ENCODE peak calls at places on chromosomes 11 and 22, in five cellular contexts. M is stomach, A is right lobe of liver, I is mesendoderm, X is GM23248. R is an unnamed sample.

GRCh38 chr11:29272019-29272654 is 744.7 kb downstream of the KCNA4 start:
- DNase-seq in M (no peak), A (no peak), I (peak), X (peak), R (peak)

GRCh38 chr22:24088796-24089195 is 77.7 kb downstream of the CABIN1 start:
- DNase-seq in M (no peak), A (no peak), I (peak), X (peak), R (peak)

GRCh38 chr22:49483946-49484345 is 343.7 kb downstream of the BRD1 start:
- DNase-seq in M (no peak), A (no peak), I (peak), X (no peak), R (no peak)

GRCh38 chr11:69638941-69639681 is 1.8 kb upstream of the CCND1 start:
- DNase-seq in M (peak), A (peak), I (peak), X (peak), R (peak)

GRCh38 chr22:23894710-23895598 is 771 bp downstream of the MIF start:
- DNase-seq in M (peak), A (peak), I (peak), X (peak), R (peak)

GRCh38 chr11:10441652-10442503 is 13.2 kb upstream of the AMPD3 start:
- DNase-seq in M (no peak), A (no peak), I (no peak), X (no peak), R (peak)

GRCh38 chr11:1706634-1707400 is 9.8 kb downstream of the KRTAP5-6 start:
- DNase-seq in M (no peak), A (no peak), I (no peak), X (peak), R (no peak)

GRCh38 chr11:72812604-72812967 is 1.6 kb upstream of the ATG16L2 start:
- DNase-seq in M (no peak), A (no peak), I (no peak), X (no peak), R (no peak)

GRCh38 chr22:19117111-19117512 is 5.1 kb downstream of the DGCR2 start:
- DNase-seq in M (no peak), A (no peak), I (no peak), X (no peak), R (no peak)

GRCh38 chr22:27226666-27227065 is 569.3 kb downstream of the MIAT start:
- DNase-seq in M (no peak), A (no peak), I (no peak), X (peak), R (no peak)

GRCh38 chr22:38862375-38863329 is 9.4 kb downstream of the CBX6 start:
- DNase-seq in M (no peak), A (peak), I (no peak), X (no peak), R (no peak)

GRCh38 chr11:68302256-68303054 is 9.9 kb upstream of the LRP5 start:
- DNase-seq in M (no peak), A (no peak), I (no peak), X (peak), R (peak)

GRCh38 chr22:43404673-43405385 is 7.0 kb upstream of the MPPED1 start:
- DNase-seq in M (peak), A (no peak), I (no peak), X (no peak), R (no peak)

GRCh38 chr11:12801976-12802375 is 127.8 kb downstream of the TEAD1 start:
- DNase-seq in M (no peak), A (no peak), I (no peak), X (no peak), R (no peak)

GRCh38 chr11:8168485-8169257 is at the start of gene RIC3:
- DNase-seq in M (peak), A (peak), I (peak), X (no peak), R (no peak)

GRCh38 chr11:1148752-1149180 is 9.0 kb upstream of the MUC5AC start:
- DNase-seq in M (no peak), A (no peak), I (no peak), X (no peak), R (no peak)

GRCh38 chr11:742156-742546 is 5.1 kb upstream of the TALDO1 start:
- DNase-seq in M (no peak), A (no peak), I (peak), X (no peak), R (no peak)

GRCh38 chr11:133038850-133039249 is 493.5 kb downstream of the OPCML start:
- DNase-seq in M (no peak), A (no peak), I (peak), X (peak), R (no peak)

GRCh38 chr11:122751298-122752070 is 86.8 kb upstream of the CRTAM start:
- DNase-seq in M (no peak), A (no peak), I (no peak), X (peak), R (peak)

GRCh38 chr11:124740277-124740882 is 638 bp downstream of the NRGN start:
- DNase-seq in M (no peak), A (peak), I (no peak), X (peak), R (no peak)

GRCh38 chr11:64357446-64357845 is 1.5 kb upstream of the RPS6KA4 start:
- DNase-seq in M (no peak), A (no peak), I (no peak), X (no peak), R (no peak)

GRCh38 chr11:2269601-2270321 is 627 bp downstream of the ASCL2 start:
- DNase-seq in M (peak), A (peak), I (peak), X (peak), R (peak)

GRCh38 chr22:50031189-50032091 is 18.9 kb upstream of the IL17REL start:
- DNase-seq in M (no peak), A (peak), I (no peak), X (no peak), R (no peak)

GRCh38 chr11:58739725-58740430 is 8.1 kb upstream of the GLYAT start:
- DNase-seq in M (no peak), A (no peak), I (peak), X (peak), R (peak)

GRCh38 chr11:33736148-33736809 is at the start of gene CD59:
- DNase-seq in M (peak), A (peak), I (peak), X (peak), R (peak)

GRCh38 chr22:31950226-31950625 is 5.9 kb downstream of the YWHAH start:
- DNase-seq in M (no peak), A (no peak), I (no peak), X (peak), R (no peak)

GRCh38 chr22:27531782-27532530 is 269.6 kb downstream of the MN1 start:
- DNase-seq in M (no peak), A (no peak), I (peak), X (peak), R (peak)

GRCh38 chr11:120431633-120432032 is 79.9 kb upstream of the GRIK4 start:
- DNase-seq in M (no peak), A (no peak), I (peak), X (peak), R (no peak)
- H3K4me3 ChIP-seq in M (no peak), A (no peak), I (no peak), X (peak), R (no peak)

GRCh38 chr22:46055176-46055850 is 78.4 kb upstream of the WNT7B start:
- DNase-seq in M (peak), A (peak), I (no peak), X (peak), R (peak)

GRCh38 chr22:46053563-46054090 is 76.7 kb upstream of the WNT7B start:
- DNase-seq in M (peak), A (peak), I (no peak), X (peak), R (peak)

GRCh38 chr22:46052801-46053562 is 76.0 kb upstream of the WNT7B start:
- DNase-seq in M (peak), A (peak), I (no peak), X (peak), R (peak)

GRCh38 chr22:46054878-46055158 is 77.9 kb upstream of the WNT7B start:
- DNase-seq in M (no peak), A (peak), I (no peak), X (no peak), R (peak)

GRCh38 chr22:46054091-46054877 is 77.3 kb upstream of the WNT7B start:
- DNase-seq in M (peak), A (peak), I (no peak), X (peak), R (peak)
- H3K4me3 ChIP-seq in M (peak), A (peak), I (no peak), X (peak), R (peak)

GRCh38 chr22:40609216-40609615 is 27.3 kb downstream of the MRTFA start:
- DNase-seq in M (no peak), A (no peak), I (no peak), X (peak), R (no peak)
- H3K4me3 ChIP-seq in M (no peak), A (no peak), I (no peak), X (no peak), R (no peak)

GRCh38 chr22:41369089-41369745 is 12.5 kb upstream of the TEF start:
- DNase-seq in M (no peak), A (no peak), I (no peak), X (no peak), R (no peak)
- H3K4me3 ChIP-seq in M (no peak), A (peak), I (no peak), X (no peak), R (no peak)

GRCh38 chr11:57458410-57459111 is 1.8 kb upstream of the RTN4RL2 start:
- DNase-seq in M (peak), A (peak), I (peak), X (peak), R (no peak)

GRCh38 chr11:57458060-57458409 is 2.3 kb upstream of the RTN4RL2 start:
- DNase-seq in M (no peak), A (peak), I (peak), X (peak), R (no peak)

GRCh38 chr11:57460017-57460755 is at the start of gene RTN4RL2:
- DNase-seq in M (no peak), A (peak), I (peak), X (peak), R (peak)

GRCh38 chr11:57460756-57461749 is 725 bp downstream of the RTN4RL2 start:
- DNase-seq in M (no peak), A (no peak), I (peak), X (no peak), R (no peak)

DNA sequence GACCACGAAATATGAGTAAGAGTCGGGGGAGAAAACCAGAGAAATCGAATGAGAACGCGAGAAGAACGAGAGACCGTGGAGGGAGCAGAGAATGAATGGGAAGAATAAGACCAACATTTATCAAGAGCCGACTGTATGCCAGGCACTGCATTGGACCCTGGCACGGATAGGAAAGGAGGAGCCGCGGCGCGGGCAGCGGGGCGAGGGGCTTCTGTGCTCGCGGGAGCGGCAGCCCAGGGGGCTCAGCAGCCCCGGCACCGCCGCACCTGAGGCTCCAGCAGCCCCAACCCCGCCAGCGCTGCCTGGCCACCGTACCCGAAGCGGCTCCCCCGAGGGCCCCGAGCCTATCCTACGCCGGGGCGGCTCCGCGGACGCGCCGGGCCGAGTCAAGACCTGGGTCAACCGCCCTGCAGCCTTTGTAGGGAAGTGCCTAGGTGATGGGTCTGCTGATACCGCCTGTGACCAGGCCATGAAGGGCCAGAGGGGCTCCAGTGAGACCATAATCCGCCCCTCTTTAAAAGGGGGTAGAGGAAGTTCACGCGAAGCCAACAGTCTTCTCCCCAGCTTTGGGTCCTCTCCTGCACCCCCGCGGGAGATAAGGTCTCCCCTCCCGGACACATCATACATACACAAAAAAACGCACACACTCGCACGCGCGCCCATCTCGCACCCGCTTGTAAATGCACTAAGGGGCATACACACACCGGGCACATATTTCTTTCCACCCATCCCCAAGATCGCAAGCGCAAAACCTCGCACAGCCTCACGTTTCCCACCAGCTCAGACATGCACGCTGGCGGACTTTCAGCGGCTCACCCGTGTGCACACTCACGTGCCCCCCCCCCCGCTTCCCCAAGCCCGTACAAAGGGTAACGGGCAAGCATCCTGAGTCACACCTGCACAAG is 964 bp upstream of the RTN4RL2 start:
- DNase-seq in M (no peak), A (no peak), I (peak), X (peak), R (no peak)
- H3K4me3 ChIP-seq in M (peak), A (peak), I (peak), X (peak), R (no peak)

GRCh38 chr11:96242971-96243647 is 99.9 kb downstream of the MAML2 start:
- DNase-seq in M (peak), A (peak), I (peak), X (peak), R (peak)

GRCh38 chr11:96241351-96241841 is 101.6 kb downstream of the MAML2 start:
- DNase-seq in M (no peak), A (no peak), I (peak), X (no peak), R (no peak)

GRCh38 chr11:96238563-96239166 is 104.3 kb downstream of the MAML2 start:
- DNase-seq in M (no peak), A (no peak), I (no peak), X (peak), R (no peak)

GRCh38 chr11:96237759-96238158 is 105.2 kb downstream of the MAML2 start:
- DNase-seq in M (no peak), A (no peak), I (peak), X (no peak), R (no peak)

GRCh38 chr11:96242191-96242845 is 100.7 kb downstream of the MAML2 start:
- DNase-seq in M (no peak), A (no peak), I (no peak), X (peak), R (no peak)
- H3K4me3 ChIP-seq in M (no peak), A (no peak), I (no peak), X (peak), R (no peak)

GRCh38 chr11:17734418-17734911 is at the start of gene KCNC1:
- DNase-seq in M (no peak), A (peak), I (peak), X (peak), R (peak)
- H3K4me3 ChIP-seq in M (peak), A (peak), I (no peak), X (peak), R (peak)

DNA sequence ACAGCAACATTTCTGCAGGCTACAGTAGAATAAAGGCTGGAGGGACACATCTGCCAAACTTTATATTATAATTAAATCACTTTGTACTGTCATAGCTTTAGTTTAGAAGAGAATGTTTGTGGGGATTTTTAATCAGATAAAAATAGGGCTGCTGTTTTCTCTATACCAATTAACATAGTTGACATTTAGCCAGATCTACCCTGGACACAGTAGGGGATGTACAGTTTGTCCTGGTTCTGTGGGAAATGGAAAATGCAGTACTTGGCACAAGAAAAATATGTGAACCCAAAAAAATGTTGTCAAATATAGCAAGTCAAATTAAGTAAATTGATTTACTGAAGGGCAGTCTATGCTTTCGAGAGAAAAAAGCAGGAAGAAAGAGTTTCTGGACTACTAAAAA is 20.8 kb upstream of the PICALM start:
- DNase-seq in M (no peak), A (no peak), I (no peak), X (peak), R (peak)
- H3K4me3 ChIP-seq in M (no peak), A (no peak), I (no peak), X (no peak), R (no peak)

DNA sequence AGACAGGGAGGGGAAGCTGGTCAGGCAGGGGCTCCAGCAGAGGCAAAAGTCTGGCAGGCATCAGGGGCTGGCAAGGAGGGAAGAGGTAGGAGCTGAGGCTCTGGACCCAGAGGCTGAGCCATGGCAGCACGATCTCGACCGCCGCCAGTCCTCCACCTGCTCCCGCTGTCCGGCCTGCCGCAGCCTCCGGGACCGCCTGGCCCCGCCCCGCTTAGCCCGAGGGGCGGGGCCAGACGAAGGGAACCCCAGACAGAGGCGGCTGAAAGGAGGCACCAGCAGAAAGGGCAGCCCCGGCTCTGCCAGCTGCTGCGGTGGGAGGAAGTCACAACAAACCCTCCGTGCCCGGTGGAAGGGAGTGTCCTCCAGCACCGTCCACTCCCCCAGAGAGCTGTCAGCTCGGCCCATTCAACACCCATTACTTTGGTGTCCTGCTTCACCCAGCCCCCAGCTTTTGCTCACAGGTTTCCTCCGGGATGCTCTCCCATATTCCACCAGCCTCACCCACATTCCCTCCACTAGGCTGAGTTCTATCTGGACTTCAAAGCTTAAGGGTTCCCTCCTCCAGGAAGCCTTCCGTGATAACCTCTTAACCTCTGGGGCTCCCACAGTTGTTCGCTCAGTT is at the start of gene MFNG:
- DNase-seq in M (peak), A (peak), I (peak), X (peak), R (peak)
- H3K4me3 ChIP-seq in M (peak), A (peak), I (no peak), X (no peak), R (no peak)